ENCODE peak calls at places on chromosomes 7 and 10, in nine cellular contexts. R is left ventricle myocardium inferior; I is left lung; W is pancreas; E is IMR-90; N is Panc1; V is naive thymus-derived CD4-positive, alpha-beta T cell; J is Caco-2; C is testis. U is an unnamed sample.

GRCh38 chr10:110859947-110860376 is 11.8 kb upstream of the PDCD4 start:
- DNase-seq in R (no peak), I (no peak), W (peak; percentile 9), E (peak; percentile 72), N (no peak), V (no peak), J (no peak), C (peak; percentile 33), U (no peak)

GRCh38 chr10:101997803-101998202 is 58.2 kb downstream of the ARMH3 start:
- DNase-seq in R (no peak), I (no peak), W (no peak), E (no peak), N (no peak), V (no peak), J (no peak), C (no peak), U (no peak)

GRCh38 chr7:47587389-47587788 is 5.5 kb upstream of the TNS3 start:
- DNase-seq in R (no peak), I (peak; percentile 89), W (no peak), E (no peak), N (no peak), V (no peak), J (no peak), C (no peak), U (peak; percentile 35)

GRCh38 chr10:102115775-102116174 is 4.4 kb downstream of the LDB1 start:
- DNase-seq in R (no peak), I (no peak), W (no peak), E (peak; percentile 24), N (no peak), V (no peak), J (no peak), C (no peak), U (no peak)

GRCh38 chr10:89518108-89518507 is 17.3 kb downstream of the SLC16A12 start:
- DNase-seq in R (peak; percentile 35), I (no peak), W (peak; percentile 33), E (no peak), N (no peak), V (no peak), J (no peak), C (no peak), U (no peak)

GRCh38 chr10:131001438-131001837 is 310.1 kb downstream of the TCERG1L start:
- DNase-seq in R (no peak), I (no peak), W (peak; percentile 1), E (no peak), N (no peak), V (no peak), J (no peak), C (peak; percentile 2), U (no peak)

GRCh38 chr10:16891375-16892313 is 74.4 kb upstream of the RSU1 start:
- DNase-seq in R (peak; percentile 68), I (peak; percentile 58), W (peak; percentile 31), E (peak; percentile 82), N (peak; percentile 77), V (no peak), J (peak; percentile 56), C (peak; percentile 79), U (peak; percentile 54)

GRCh38 chr10:63622097-63622496 is 100.9 kb downstream of the REEP3 start:
- DNase-seq in R (no peak), I (no peak), W (no peak), E (no peak), N (no peak), V (no peak), J (no peak), C (no peak), U (no peak)

GRCh38 chr7:38685851-38686250 is 54.7 kb upstream of the AMPH start:
- DNase-seq in R (no peak), I (no peak), W (no peak), E (no peak), N (no peak), V (no peak), J (no peak), C (peak; percentile 41), U (no peak)

GRCh38 chr10:66639351-66639750 is 286.5 kb upstream of the LRRTM3 start:
- DNase-seq in R (no peak), I (no peak), W (no peak), E (peak; percentile 67), N (no peak), V (no peak), J (no peak), C (no peak), U (no peak)

GRCh38 chr7:88217675-88218427 is 2.0 kb downstream of the SRI start:
- DNase-seq in R (no peak), I (no peak), W (no peak), E (no peak), N (no peak), V (no peak), J (no peak), C (no peak), U (peak; percentile 24)

GRCh38 chr7:86747698-86748097 is 104.0 kb downstream of the GRM3 start:
- DNase-seq in R (no peak), I (no peak), W (no peak), E (no peak), N (no peak), V (no peak), J (no peak), C (no peak), U (no peak)

GRCh38 chr7:119288401-119288800 is 984.6 kb upstream of the KCND2 start:
- DNase-seq in R (no peak), I (no peak), W (no peak), E (no peak), N (no peak), V (no peak), J (no peak), C (no peak), U (no peak)

GRCh38 chr10:36220122-36220521 is 578.0 kb upstream of the FZD8 start:
- DNase-seq in R (no peak), I (no peak), W (no peak), E (no peak), N (no peak), V (no peak), J (no peak), C (no peak), U (no peak)

GRCh38 chr10:36224431-36224985 is 582.4 kb upstream of the FZD8 start:
- DNase-seq in R (no peak), I (no peak), W (no peak), E (peak; percentile 19), N (no peak), V (no peak), J (no peak), C (no peak), U (no peak)
- H3K4me3 ChIP-seq in R (no peak overlapping the region), I (no peak overlapping the region), W (no peak overlapping the region), E (no peak overlapping the region), N (no peak overlapping the region), V (no peak overlapping the region), J (no peak overlapping the region), C (no peak overlapping the region), U (no peak overlapping the region)

DNA sequence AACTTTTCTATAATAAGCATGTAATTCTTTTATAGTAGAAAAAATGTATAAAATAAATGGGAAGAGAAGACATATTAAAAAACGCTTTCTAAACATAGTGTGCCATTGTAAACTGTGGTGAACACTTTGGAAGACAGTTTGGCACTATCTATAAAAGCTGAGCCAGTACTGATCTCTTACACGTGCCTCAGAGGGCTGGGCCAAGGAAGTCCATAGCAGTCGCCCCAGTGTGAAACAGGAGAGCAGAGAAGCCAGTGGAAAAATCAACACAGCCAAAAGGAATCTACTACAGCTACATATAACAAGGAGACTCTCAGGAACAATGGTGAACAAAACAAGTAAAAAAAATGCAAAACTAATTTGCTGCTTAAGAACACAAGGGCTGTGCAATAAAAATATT is 20.6 kb downstream of the SEPHS1 start:
- DNase-seq in R (no peak), I (no peak), W (no peak), E (no peak), N (no peak), V (no peak), J (no peak), C (no peak), U (no peak)
- H3K36me3 ChIP-seq in R (peaks cover 90% of the 10 kb centered on the region), I (peaks cover 95% of the 10 kb centered on the region), W (peaks cover 8% of the 10 kb centered on the region), E (peaks cover 48% of the 10 kb centered on the region), N (no peaks in the 10 kb centered on the region), V (peaks cover 70% of the 10 kb centered on the region), J (peaks cover 9% of the 10 kb centered on the region), C (no peaks in the 10 kb centered on the region), U (peaks cover 51% of the 10 kb centered on the region)

DNA sequence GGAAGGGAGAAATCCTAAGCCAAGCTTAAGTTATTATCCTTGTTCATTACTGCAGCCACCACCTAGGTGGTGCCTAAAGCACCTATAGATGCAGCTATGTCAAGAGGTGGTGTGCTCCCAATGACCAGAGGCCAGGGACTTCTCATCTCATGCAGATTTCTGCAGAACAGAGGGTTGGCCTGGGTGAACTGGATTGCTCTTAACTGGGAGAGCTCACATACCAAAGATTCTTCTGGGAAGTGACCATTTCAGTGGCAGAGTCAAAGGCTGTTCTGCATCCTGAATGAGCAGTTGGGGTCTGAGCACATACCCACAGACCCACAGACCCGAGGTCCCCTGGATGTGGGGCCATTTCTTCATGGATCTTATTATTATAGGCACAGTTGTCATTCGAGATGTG is 2.1 kb upstream of the CRHR2 start:
- DNase-seq in R (no peak), I (no peak), W (no peak), E (no peak), N (no peak), V (no peak), J (peak; percentile 11), C (no peak), U (no peak)
- H3K27me3 ChIP-seq in R (peaks cover 64% of the 10 kb centered on the region), I (peaks cover 55% of the 10 kb centered on the region), W (no peaks in the 10 kb centered on the region), E (peaks cover 67% of the 10 kb centered on the region), N (peaks cover 33% of the 10 kb centered on the region), V (peaks cover 18% of the 10 kb centered on the region), J (no peaks in the 10 kb centered on the region), C (no peaks in the 10 kb centered on the region), U (peaks cover 39% of the 10 kb centered on the region)

DNA sequence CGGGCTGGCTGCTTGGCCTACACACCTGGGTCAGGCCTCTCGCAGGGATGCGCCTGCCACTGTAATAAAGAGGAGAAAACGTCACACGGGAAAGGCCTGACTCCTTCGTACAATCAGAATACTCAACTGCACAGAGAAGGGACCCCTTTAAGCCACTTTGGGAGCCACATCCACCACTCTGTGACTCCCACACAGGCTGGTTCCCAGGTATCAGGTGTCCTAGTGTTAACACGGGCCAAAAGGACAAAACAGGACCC is 5.8 kb upstream of the ZNF736 start:
- DNase-seq in R (no peak), I (no peak), W (no peak), E (no peak), N (no peak), V (no peak), J (no peak), C (peak; percentile 36), U (no peak)
- H3K4me3 ChIP-seq in R (peak overlapping the region; percentile 81), I (peak overlapping the region; percentile 56), W (peak overlapping the region; percentile 48), E (no peak overlapping the region), N (peak overlapping the region; percentile 93), V (peak overlapping the region; percentile 95), J (peak overlapping the region; percentile 46), C (peak overlapping the region; percentile 66), U (no peak overlapping the region)

GRCh38 chr7:154978045-154978444 is 24.9 kb downstream of the PAXIP1 start:
- DNase-seq in R (no peak), I (no peak), W (no peak), E (no peak), N (no peak), V (no peak), J (no peak), C (no peak), U (no peak)
- H3K36me3 ChIP-seq in R (peaks cover 54% of the 10 kb centered on the region), I (peaks cover 31% of the 10 kb centered on the region), W (no peaks in the 10 kb centered on the region), E (peaks cover 18% of the 10 kb centered on the region), N (peaks cover 24% of the 10 kb centered on the region), V (peaks cover 15% of the 10 kb centered on the region), J (no peaks in the 10 kb centered on the region), C (no peaks in the 10 kb centered on the region), U (peaks cover 12% of the 10 kb centered on the region)

DNA sequence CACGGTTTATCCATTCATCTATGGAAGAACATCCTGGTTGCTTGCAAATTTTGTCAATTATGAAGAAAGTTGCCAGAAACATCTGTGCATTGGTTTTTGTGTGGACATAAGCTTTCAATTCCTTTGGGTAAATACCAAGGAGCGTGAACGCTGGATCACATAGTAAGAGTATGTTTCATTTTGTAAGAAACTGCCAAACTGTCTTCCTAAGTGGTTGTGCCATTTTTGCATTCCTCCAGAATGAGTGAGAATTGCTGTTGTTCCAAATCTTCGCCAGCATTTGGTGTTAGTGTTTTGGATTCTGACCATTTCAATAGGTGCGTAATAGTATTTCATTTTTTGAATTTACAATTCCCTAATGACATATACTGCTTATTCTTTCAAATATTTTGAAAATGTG is 155.3 kb upstream of the FRMD4A start:
- DNase-seq in R (no peak), I (no peak), W (no peak), E (peak; percentile 54), N (no peak), V (no peak), J (no peak), C (no peak), U (no peak)
- H3K27me3 ChIP-seq in R (peaks cover 56% of the 10 kb centered on the region), I (peaks cover 41% of the 10 kb centered on the region), W (no peaks in the 10 kb centered on the region), E (no peaks in the 10 kb centered on the region), N (no peaks in the 10 kb centered on the region), V (no peaks in the 10 kb centered on the region), J (peaks cover 1% of the 10 kb centered on the region), C (no peaks in the 10 kb centered on the region), U (no peaks in the 10 kb centered on the region)

U was measured in H7.